ENCODE peak calls at places on chromosomes 13 and 19, in nine cellular contexts. One of them, this sample, is unnamed.

GRCh38 chr13:113205428-113205931 is 3.0 kb downstream of the PCID2 start:
- DNase-seq in PC-3: peak
- DNase-seq in C1 segment of cervical spinal cord: no peak
- DNase-seq in activated naive CD4-positive, alpha-beta T cell treated with anti-CD3 and anti-CD28 coated beads, Interleukin-2, amount 10 ng/mL, durations not matched to agents 7 days and 5 days: no peak
- DNase-seq in activated T-cell treated with anti-CD3 and anti-CD28 coated beads, Interleukin-2, amount 50 U/mL, for 4 hours: no peak
- DNase-seq in HTR-8/SVneo: no peak
- DNase-seq in AG09309: no peak
- DNase-seq in endothelial cell: no peak
- DNase-seq in stimulated activated CD8-positive, alpha-beta memory T cell treated with anti-CD3 and anti-CD28 coated beads, Interleukin-4, amount 100 ng/mL, for 48 hours: no peak
- DNase-seq in this sample: no peak

GRCh38 chr19:48749571-48750198 is 2.8 kb downstream of the FUT1 start:
- DNase-seq in PC-3: no peak
- DNase-seq in C1 segment of cervical spinal cord: no peak
- DNase-seq in activated naive CD4-positive, alpha-beta T cell treated with anti-CD3 and anti-CD28 coated beads, Interleukin-2, amount 10 ng/mL, durations not matched to agents 7 days and 5 days: no peak
- DNase-seq in activated T-cell treated with anti-CD3 and anti-CD28 coated beads, Interleukin-2, amount 50 U/mL, for 4 hours: no peak
- DNase-seq in HTR-8/SVneo: no peak
- DNase-seq in AG09309: no peak
- DNase-seq in endothelial cell: no peak
- DNase-seq in stimulated activated CD8-positive, alpha-beta memory T cell treated with anti-CD3 and anti-CD28 coated beads, Interleukin-4, amount 100 ng/mL, for 48 hours: no peak
- DNase-seq in this sample: no peak

GRCh38 chr19:24140099-24140498 is 53.1 kb downstream of the ZNF254 start:
- DNase-seq in PC-3: peak
- DNase-seq in C1 segment of cervical spinal cord: no peak
- DNase-seq in activated naive CD4-positive, alpha-beta T cell treated with anti-CD3 and anti-CD28 coated beads, Interleukin-2, amount 10 ng/mL, durations not matched to agents 7 days and 5 days: no peak
- DNase-seq in activated T-cell treated with anti-CD3 and anti-CD28 coated beads, Interleukin-2, amount 50 U/mL, for 4 hours: no peak
- DNase-seq in HTR-8/SVneo: no peak
- DNase-seq in AG09309: peak
- DNase-seq in endothelial cell: no peak
- DNase-seq in stimulated activated CD8-positive, alpha-beta memory T cell treated with anti-CD3 and anti-CD28 coated beads, Interleukin-4, amount 100 ng/mL, for 48 hours: no peak
- DNase-seq in this sample: no peak

GRCh38 chr13:43360196-43360595 is 336.8 kb downstream of the DNAJC15 start:
- DNase-seq in PC-3: no peak
- DNase-seq in C1 segment of cervical spinal cord: no peak
- DNase-seq in activated naive CD4-positive, alpha-beta T cell treated with anti-CD3 and anti-CD28 coated beads, Interleukin-2, amount 10 ng/mL, durations not matched to agents 7 days and 5 days: no peak
- DNase-seq in activated T-cell treated with anti-CD3 and anti-CD28 coated beads, Interleukin-2, amount 50 U/mL, for 4 hours: no peak
- DNase-seq in HTR-8/SVneo: no peak
- DNase-seq in AG09309: no peak
- DNase-seq in endothelial cell: no peak
- DNase-seq in stimulated activated CD8-positive, alpha-beta memory T cell treated with anti-CD3 and anti-CD28 coated beads, Interleukin-4, amount 100 ng/mL, for 48 hours: no peak
- DNase-seq in this sample: no peak

GRCh38 chr19:56953411-56953810 is 112.9 kb upstream of the PEG3 start:
- DNase-seq in PC-3: no peak
- DNase-seq in C1 segment of cervical spinal cord: no peak
- DNase-seq in activated naive CD4-positive, alpha-beta T cell treated with anti-CD3 and anti-CD28 coated beads, Interleukin-2, amount 10 ng/mL, durations not matched to agents 7 days and 5 days: no peak
- DNase-seq in activated T-cell treated with anti-CD3 and anti-CD28 coated beads, Interleukin-2, amount 50 U/mL, for 4 hours: no peak
- DNase-seq in HTR-8/SVneo: no peak
- DNase-seq in AG09309: no peak
- DNase-seq in endothelial cell: no peak
- DNase-seq in stimulated activated CD8-positive, alpha-beta memory T cell treated with anti-CD3 and anti-CD28 coated beads, Interleukin-4, amount 100 ng/mL, for 48 hours: no peak
- DNase-seq in this sample: no peak

GRCh38 chr13:113307491-113307890 is 10.5 kb downstream of the LAMP1 start:
- DNase-seq in PC-3: no peak
- DNase-seq in C1 segment of cervical spinal cord: no peak
- DNase-seq in activated naive CD4-positive, alpha-beta T cell treated with anti-CD3 and anti-CD28 coated beads, Interleukin-2, amount 10 ng/mL, durations not matched to agents 7 days and 5 days: no peak
- DNase-seq in activated T-cell treated with anti-CD3 and anti-CD28 coated beads, Interleukin-2, amount 50 U/mL, for 4 hours: no peak
- DNase-seq in HTR-8/SVneo: no peak
- DNase-seq in AG09309: no peak
- DNase-seq in endothelial cell: no peak
- DNase-seq in stimulated activated CD8-positive, alpha-beta memory T cell treated with anti-CD3 and anti-CD28 coated beads, Interleukin-4, amount 100 ng/mL, for 48 hours: no peak
- DNase-seq in this sample: no peak

GRCh38 chr13:27969866-27970229 is 733 bp upstream of the CDX2 start:
- DNase-seq in PC-3: no peak
- DNase-seq in C1 segment of cervical spinal cord: no peak
- DNase-seq in activated naive CD4-positive, alpha-beta T cell treated with anti-CD3 and anti-CD28 coated beads, Interleukin-2, amount 10 ng/mL, durations not matched to agents 7 days and 5 days: no peak
- DNase-seq in activated T-cell treated with anti-CD3 and anti-CD28 coated beads, Interleukin-2, amount 50 U/mL, for 4 hours: no peak
- DNase-seq in HTR-8/SVneo: no peak
- DNase-seq in AG09309: no peak
- DNase-seq in endothelial cell: no peak
- DNase-seq in stimulated activated CD8-positive, alpha-beta memory T cell treated with anti-CD3 and anti-CD28 coated beads, Interleukin-4, amount 100 ng/mL, for 48 hours: no peak
- DNase-seq in this sample: no peak

GRCh38 chr19:47376589-47377144 is 27.6 kb downstream of the DHX34 start:
- DNase-seq in PC-3: no peak
- DNase-seq in C1 segment of cervical spinal cord: no peak
- DNase-seq in activated naive CD4-positive, alpha-beta T cell treated with anti-CD3 and anti-CD28 coated beads, Interleukin-2, amount 10 ng/mL, durations not matched to agents 7 days and 5 days: no peak
- DNase-seq in activated T-cell treated with anti-CD3 and anti-CD28 coated beads, Interleukin-2, amount 50 U/mL, for 4 hours: no peak
- DNase-seq in HTR-8/SVneo: no peak
- DNase-seq in AG09309: no peak
- DNase-seq in endothelial cell: no peak
- DNase-seq in stimulated activated CD8-positive, alpha-beta memory T cell treated with anti-CD3 and anti-CD28 coated beads, Interleukin-4, amount 100 ng/mL, for 48 hours: no peak
- DNase-seq in this sample: no peak

GRCh38 chr13:110246530-110246929 is 60.4 kb downstream of the COL4A1 start:
- DNase-seq in PC-3: no peak
- DNase-seq in C1 segment of cervical spinal cord: no peak
- DNase-seq in activated naive CD4-positive, alpha-beta T cell treated with anti-CD3 and anti-CD28 coated beads, Interleukin-2, amount 10 ng/mL, durations not matched to agents 7 days and 5 days: no peak
- DNase-seq in activated T-cell treated with anti-CD3 and anti-CD28 coated beads, Interleukin-2, amount 50 U/mL, for 4 hours: no peak
- DNase-seq in HTR-8/SVneo: no peak
- DNase-seq in AG09309: no peak
- DNase-seq in endothelial cell: no peak
- DNase-seq in stimulated activated CD8-positive, alpha-beta memory T cell treated with anti-CD3 and anti-CD28 coated beads, Interleukin-4, amount 100 ng/mL, for 48 hours: no peak
- DNase-seq in this sample: no peak

GRCh38 chr13:33252103-33252502 is 33.5 kb downstream of the STARD13 start:
- DNase-seq in PC-3: no peak
- DNase-seq in C1 segment of cervical spinal cord: no peak
- DNase-seq in activated naive CD4-positive, alpha-beta T cell treated with anti-CD3 and anti-CD28 coated beads, Interleukin-2, amount 10 ng/mL, durations not matched to agents 7 days and 5 days: no peak
- DNase-seq in activated T-cell treated with anti-CD3 and anti-CD28 coated beads, Interleukin-2, amount 50 U/mL, for 4 hours: no peak
- DNase-seq in HTR-8/SVneo: no peak
- DNase-seq in AG09309: no peak
- DNase-seq in endothelial cell: no peak
- DNase-seq in stimulated activated CD8-positive, alpha-beta memory T cell treated with anti-CD3 and anti-CD28 coated beads, Interleukin-4, amount 100 ng/mL, for 48 hours: no peak
- DNase-seq in this sample: no peak

GRCh38 chr19:30086916-30087315 is 144.9 kb downstream of the URI1 start:
- DNase-seq in PC-3: no peak
- DNase-seq in C1 segment of cervical spinal cord: no peak
- DNase-seq in activated naive CD4-positive, alpha-beta T cell treated with anti-CD3 and anti-CD28 coated beads, Interleukin-2, amount 10 ng/mL, durations not matched to agents 7 days and 5 days: no peak
- DNase-seq in activated T-cell treated with anti-CD3 and anti-CD28 coated beads, Interleukin-2, amount 50 U/mL, for 4 hours: no peak
- DNase-seq in HTR-8/SVneo: no peak
- DNase-seq in AG09309: no peak
- DNase-seq in endothelial cell: no peak
- DNase-seq in stimulated activated CD8-positive, alpha-beta memory T cell treated with anti-CD3 and anti-CD28 coated beads, Interleukin-4, amount 100 ng/mL, for 48 hours: no peak
- DNase-seq in this sample: no peak

GRCh38 chr19:42532881-42533280 is 4.6 kb upstream of the CEACAM1 start:
- DNase-seq in PC-3: no peak
- DNase-seq in C1 segment of cervical spinal cord: no peak
- DNase-seq in activated naive CD4-positive, alpha-beta T cell treated with anti-CD3 and anti-CD28 coated beads, Interleukin-2, amount 10 ng/mL, durations not matched to agents 7 days and 5 days: no peak
- DNase-seq in activated T-cell treated with anti-CD3 and anti-CD28 coated beads, Interleukin-2, amount 50 U/mL, for 4 hours: no peak
- DNase-seq in HTR-8/SVneo: no peak
- DNase-seq in AG09309: no peak
- DNase-seq in endothelial cell: no peak
- DNase-seq in stimulated activated CD8-positive, alpha-beta memory T cell treated with anti-CD3 and anti-CD28 coated beads, Interleukin-4, amount 100 ng/mL, for 48 hours: no peak
- DNase-seq in this sample: no peak

GRCh38 chr13:40101708-40102359 is 446.4 kb downstream of the COG6 start:
- DNase-seq in PC-3: no peak
- DNase-seq in C1 segment of cervical spinal cord: no peak
- DNase-seq in activated naive CD4-positive, alpha-beta T cell treated with anti-CD3 and anti-CD28 coated beads, Interleukin-2, amount 10 ng/mL, durations not matched to agents 7 days and 5 days: no peak
- DNase-seq in activated T-cell treated with anti-CD3 and anti-CD28 coated beads, Interleukin-2, amount 50 U/mL, for 4 hours: no peak
- DNase-seq in HTR-8/SVneo: no peak
- DNase-seq in AG09309: no peak
- DNase-seq in endothelial cell: no peak
- DNase-seq in stimulated activated CD8-positive, alpha-beta memory T cell treated with anti-CD3 and anti-CD28 coated beads, Interleukin-4, amount 100 ng/mL, for 48 hours: peak
- DNase-seq in this sample: no peak

GRCh38 chr13:77878186-77878585 is 40.4 kb downstream of the EDNRB start:
- DNase-seq in PC-3: peak
- DNase-seq in C1 segment of cervical spinal cord: no peak
- DNase-seq in activated naive CD4-positive, alpha-beta T cell treated with anti-CD3 and anti-CD28 coated beads, Interleukin-2, amount 10 ng/mL, durations not matched to agents 7 days and 5 days: no peak
- DNase-seq in activated T-cell treated with anti-CD3 and anti-CD28 coated beads, Interleukin-2, amount 50 U/mL, for 4 hours: no peak
- DNase-seq in HTR-8/SVneo: no peak
- DNase-seq in AG09309: no peak
- DNase-seq in endothelial cell: no peak
- DNase-seq in stimulated activated CD8-positive, alpha-beta memory T cell treated with anti-CD3 and anti-CD28 coated beads, Interleukin-4, amount 100 ng/mL, for 48 hours: no peak
- DNase-seq in this sample: no peak

GRCh38 chr19:14901675-14902260 is 15.8 kb upstream of the OR7A17 start:
- DNase-seq in PC-3: peak
- DNase-seq in C1 segment of cervical spinal cord: no peak
- DNase-seq in activated naive CD4-positive, alpha-beta T cell treated with anti-CD3 and anti-CD28 coated beads, Interleukin-2, amount 10 ng/mL, durations not matched to agents 7 days and 5 days: no peak
- DNase-seq in activated T-cell treated with anti-CD3 and anti-CD28 coated beads, Interleukin-2, amount 50 U/mL, for 4 hours: no peak
- DNase-seq in HTR-8/SVneo: no peak
- DNase-seq in AG09309: no peak
- DNase-seq in endothelial cell: no peak
- DNase-seq in stimulated activated CD8-positive, alpha-beta memory T cell treated with anti-CD3 and anti-CD28 coated beads, Interleukin-4, amount 100 ng/mL, for 48 hours: no peak
- DNase-seq in this sample: no peak

GRCh38 chr19:7928741-7929701 is 3.1 kb upstream of the CTXN1 start:
- DNase-seq in PC-3: peak
- DNase-seq in C1 segment of cervical spinal cord: no peak
- DNase-seq in activated naive CD4-positive, alpha-beta T cell treated with anti-CD3 and anti-CD28 coated beads, Interleukin-2, amount 10 ng/mL, durations not matched to agents 7 days and 5 days: peak
- DNase-seq in activated T-cell treated with anti-CD3 and anti-CD28 coated beads, Interleukin-2, amount 50 U/mL, for 4 hours: peak
- DNase-seq in HTR-8/SVneo: peak
- DNase-seq in AG09309: peak
- DNase-seq in endothelial cell: peak
- DNase-seq in stimulated activated CD8-positive, alpha-beta memory T cell treated with anti-CD3 and anti-CD28 coated beads, Interleukin-4, amount 100 ng/mL, for 48 hours: peak
- DNase-seq in this sample: no peak

GRCh38 chr13:23378009-23378632 is 55.4 kb downstream of the SACS start:
- DNase-seq in PC-3: peak
- DNase-seq in C1 segment of cervical spinal cord: no peak
- DNase-seq in activated naive CD4-positive, alpha-beta T cell treated with anti-CD3 and anti-CD28 coated beads, Interleukin-2, amount 10 ng/mL, durations not matched to agents 7 days and 5 days: peak
- DNase-seq in activated T-cell treated with anti-CD3 and anti-CD28 coated beads, Interleukin-2, amount 50 U/mL, for 4 hours: peak
- DNase-seq in HTR-8/SVneo: peak
- DNase-seq in AG09309: peak
- DNase-seq in endothelial cell: no peak
- DNase-seq in stimulated activated CD8-positive, alpha-beta memory T cell treated with anti-CD3 and anti-CD28 coated beads, Interleukin-4, amount 100 ng/mL, for 48 hours: peak
- DNase-seq in this sample: peak

GRCh38 chr13:101115762-101116161 is 300.5 kb downstream of the NALCN start:
- DNase-seq in PC-3: peak
- DNase-seq in C1 segment of cervical spinal cord: no peak
- DNase-seq in activated naive CD4-positive, alpha-beta T cell treated with anti-CD3 and anti-CD28 coated beads, Interleukin-2, amount 10 ng/mL, durations not matched to agents 7 days and 5 days: no peak
- DNase-seq in activated T-cell treated with anti-CD3 and anti-CD28 coated beads, Interleukin-2, amount 50 U/mL, for 4 hours: no peak
- DNase-seq in HTR-8/SVneo: no peak
- DNase-seq in AG09309: no peak
- DNase-seq in endothelial cell: no peak
- DNase-seq in stimulated activated CD8-positive, alpha-beta memory T cell treated with anti-CD3 and anti-CD28 coated beads, Interleukin-4, amount 100 ng/mL, for 48 hours: no peak
- DNase-seq in this sample: no peak

GRCh38 chr19:52297601-52298358 is 811 bp downstream of the ZNF480 start:
- DNase-seq in PC-3: no peak
- DNase-seq in C1 segment of cervical spinal cord: no peak
- DNase-seq in activated naive CD4-positive, alpha-beta T cell treated with anti-CD3 and anti-CD28 coated beads, Interleukin-2, amount 10 ng/mL, durations not matched to agents 7 days and 5 days: no peak
- DNase-seq in activated T-cell treated with anti-CD3 and anti-CD28 coated beads, Interleukin-2, amount 50 U/mL, for 4 hours: no peak
- DNase-seq in HTR-8/SVneo: no peak
- DNase-seq in AG09309: no peak
- DNase-seq in endothelial cell: no peak
- DNase-seq in stimulated activated CD8-positive, alpha-beta memory T cell treated with anti-CD3 and anti-CD28 coated beads, Interleukin-4, amount 100 ng/mL, for 48 hours: no peak
- DNase-seq in this sample: no peak

GRCh38 chr13:98350746-98351330 is 173.8 kb upstream of the RNF113B start:
- DNase-seq in PC-3: peak
- DNase-seq in C1 segment of cervical spinal cord: no peak
- DNase-seq in activated naive CD4-positive, alpha-beta T cell treated with anti-CD3 and anti-CD28 coated beads, Interleukin-2, amount 10 ng/mL, durations not matched to agents 7 days and 5 days: no peak
- DNase-seq in activated T-cell treated with anti-CD3 and anti-CD28 coated beads, Interleukin-2, amount 50 U/mL, for 4 hours: no peak
- DNase-seq in HTR-8/SVneo: no peak
- DNase-seq in AG09309: no peak
- DNase-seq in endothelial cell: no peak
- DNase-seq in stimulated activated CD8-positive, alpha-beta memory T cell treated with anti-CD3 and anti-CD28 coated beads, Interleukin-4, amount 100 ng/mL, for 48 hours: no peak
- DNase-seq in this sample: no peak

GRCh38 chr19:33804021-33804799 is 7.5 kb downstream of the KCTD15 start:
- DNase-seq in PC-3: peak
- DNase-seq in C1 segment of cervical spinal cord: no peak
- DNase-seq in activated naive CD4-positive, alpha-beta T cell treated with anti-CD3 and anti-CD28 coated beads, Interleukin-2, amount 10 ng/mL, durations not matched to agents 7 days and 5 days: no peak
- DNase-seq in activated T-cell treated with anti-CD3 and anti-CD28 coated beads, Interleukin-2, amount 50 U/mL, for 4 hours: no peak
- DNase-seq in HTR-8/SVneo: no peak
- DNase-seq in AG09309: no peak
- DNase-seq in endothelial cell: no peak
- DNase-seq in stimulated activated CD8-positive, alpha-beta memory T cell treated with anti-CD3 and anti-CD28 coated beads, Interleukin-4, amount 100 ng/mL, for 48 hours: no peak
- DNase-seq in this sample: peak

GRCh38 chr13:35499131-35500051 is 22.9 kb upstream of the MAB21L1 start:
- DNase-seq in PC-3: no peak
- DNase-seq in C1 segment of cervical spinal cord: no peak
- DNase-seq in activated naive CD4-positive, alpha-beta T cell treated with anti-CD3 and anti-CD28 coated beads, Interleukin-2, amount 10 ng/mL, durations not matched to agents 7 days and 5 days: no peak
- DNase-seq in activated T-cell treated with anti-CD3 and anti-CD28 coated beads, Interleukin-2, amount 50 U/mL, for 4 hours: no peak
- DNase-seq in HTR-8/SVneo: no peak
- DNase-seq in AG09309: no peak
- DNase-seq in endothelial cell: no peak
- DNase-seq in stimulated activated CD8-positive, alpha-beta memory T cell treated with anti-CD3 and anti-CD28 coated beads, Interleukin-4, amount 100 ng/mL, for 48 hours: no peak
- DNase-seq in this sample: no peak

GRCh38 chr13:62278271-62278670 is 862.6 kb upstream of the PCDH20 start:
- DNase-seq in PC-3: no peak
- DNase-seq in C1 segment of cervical spinal cord: no peak
- DNase-seq in activated naive CD4-positive, alpha-beta T cell treated with anti-CD3 and anti-CD28 coated beads, Interleukin-2, amount 10 ng/mL, durations not matched to agents 7 days and 5 days: no peak
- DNase-seq in activated T-cell treated with anti-CD3 and anti-CD28 coated beads, Interleukin-2, amount 50 U/mL, for 4 hours: no peak
- DNase-seq in HTR-8/SVneo: no peak
- DNase-seq in AG09309: no peak
- DNase-seq in endothelial cell: no peak
- DNase-seq in stimulated activated CD8-positive, alpha-beta memory T cell treated with anti-CD3 and anti-CD28 coated beads, Interleukin-4, amount 100 ng/mL, for 48 hours: no peak
- DNase-seq in this sample: no peak

GRCh38 chr13:100124265-100124664 is 35.4 kb downstream of the PCCA start:
- DNase-seq in PC-3: no peak
- DNase-seq in C1 segment of cervical spinal cord: no peak
- DNase-seq in activated naive CD4-positive, alpha-beta T cell treated with anti-CD3 and anti-CD28 coated beads, Interleukin-2, amount 10 ng/mL, durations not matched to agents 7 days and 5 days: no peak
- DNase-seq in activated T-cell treated with anti-CD3 and anti-CD28 coated beads, Interleukin-2, amount 50 U/mL, for 4 hours: no peak
- DNase-seq in HTR-8/SVneo: no peak
- DNase-seq in AG09309: no peak
- DNase-seq in endothelial cell: no peak
- DNase-seq in stimulated activated CD8-positive, alpha-beta memory T cell treated with anti-CD3 and anti-CD28 coated beads, Interleukin-4, amount 100 ng/mL, for 48 hours: no peak
- DNase-seq in this sample: no peak

GRCh38 chr13:61410266-61410665 is 5.4 kb downstream of the PCDH20 start:
- DNase-seq in PC-3: no peak
- DNase-seq in C1 segment of cervical spinal cord: no peak
- DNase-seq in activated naive CD4-positive, alpha-beta T cell treated with anti-CD3 and anti-CD28 coated beads, Interleukin-2, amount 10 ng/mL, durations not matched to agents 7 days and 5 days: no peak
- DNase-seq in activated T-cell treated with anti-CD3 and anti-CD28 coated beads, Interleukin-2, amount 50 U/mL, for 4 hours: no peak
- DNase-seq in HTR-8/SVneo: no peak
- DNase-seq in AG09309: no peak
- DNase-seq in endothelial cell: no peak
- DNase-seq in stimulated activated CD8-positive, alpha-beta memory T cell treated with anti-CD3 and anti-CD28 coated beads, Interleukin-4, amount 100 ng/mL, for 48 hours: no peak
- DNase-seq in this sample: no peak

GRCh38 chr19:45215391-45216191 is 29.6 kb downstream of the EXOC3L2 start:
- DNase-seq in PC-3: peak
- DNase-seq in C1 segment of cervical spinal cord: no peak
- DNase-seq in activated naive CD4-positive, alpha-beta T cell treated with anti-CD3 and anti-CD28 coated beads, Interleukin-2, amount 10 ng/mL, durations not matched to agents 7 days and 5 days: no peak
- DNase-seq in activated T-cell treated with anti-CD3 and anti-CD28 coated beads, Interleukin-2, amount 50 U/mL, for 4 hours: no peak
- DNase-seq in HTR-8/SVneo: no peak
- DNase-seq in AG09309: no peak
- DNase-seq in endothelial cell: peak
- DNase-seq in stimulated activated CD8-positive, alpha-beta memory T cell treated with anti-CD3 and anti-CD28 coated beads, Interleukin-4, amount 100 ng/mL, for 48 hours: no peak
- DNase-seq in this sample: no peak

GRCh38 chr19:18126097-18126496 is 26.9 kb upstream of the PIK3R2 start:
- DNase-seq in PC-3: no peak
- DNase-seq in C1 segment of cervical spinal cord: no peak
- DNase-seq in activated naive CD4-positive, alpha-beta T cell treated with anti-CD3 and anti-CD28 coated beads, Interleukin-2, amount 10 ng/mL, durations not matched to agents 7 days and 5 days: no peak
- DNase-seq in activated T-cell treated with anti-CD3 and anti-CD28 coated beads, Interleukin-2, amount 50 U/mL, for 4 hours: no peak
- DNase-seq in HTR-8/SVneo: no peak
- DNase-seq in AG09309: no peak
- DNase-seq in endothelial cell: no peak
- DNase-seq in stimulated activated CD8-positive, alpha-beta memory T cell treated with anti-CD3 and anti-CD28 coated beads, Interleukin-4, amount 100 ng/mL, for 48 hours: no peak
- DNase-seq in this sample: no peak

GRCh38 chr19:38068851-38069250 is 155.2 kb downstream of the DPF1 start:
- DNase-seq in PC-3: no peak
- DNase-seq in C1 segment of cervical spinal cord: no peak
- DNase-seq in activated naive CD4-positive, alpha-beta T cell treated with anti-CD3 and anti-CD28 coated beads, Interleukin-2, amount 10 ng/mL, durations not matched to agents 7 days and 5 days: no peak
- DNase-seq in activated T-cell treated with anti-CD3 and anti-CD28 coated beads, Interleukin-2, amount 50 U/mL, for 4 hours: no peak
- DNase-seq in HTR-8/SVneo: no peak
- DNase-seq in AG09309: no peak
- DNase-seq in endothelial cell: no peak
- DNase-seq in stimulated activated CD8-positive, alpha-beta memory T cell treated with anti-CD3 and anti-CD28 coated beads, Interleukin-4, amount 100 ng/mL, for 48 hours: no peak
- DNase-seq in this sample: no peak

GRCh38 chr13:76455960-76456359 is 430.2 kb downstream of the KCTD12 start:
- DNase-seq in PC-3: peak
- DNase-seq in C1 segment of cervical spinal cord: no peak
- DNase-seq in activated naive CD4-positive, alpha-beta T cell treated with anti-CD3 and anti-CD28 coated beads, Interleukin-2, amount 10 ng/mL, durations not matched to agents 7 days and 5 days: no peak
- DNase-seq in activated T-cell treated with anti-CD3 and anti-CD28 coated beads, Interleukin-2, amount 50 U/mL, for 4 hours: no peak
- DNase-seq in HTR-8/SVneo: no peak
- DNase-seq in AG09309: no peak
- DNase-seq in endothelial cell: no peak
- DNase-seq in stimulated activated CD8-positive, alpha-beta memory T cell treated with anti-CD3 and anti-CD28 coated beads, Interleukin-4, amount 100 ng/mL, for 48 hours: no peak
- DNase-seq in this sample: no peak

GRCh38 chr13:28043224-28043623 is 54.7 kb upstream of the URAD start:
- DNase-seq in PC-3: no peak
- DNase-seq in C1 segment of cervical spinal cord: no peak
- DNase-seq in activated naive CD4-positive, alpha-beta T cell treated with anti-CD3 and anti-CD28 coated beads, Interleukin-2, amount 10 ng/mL, durations not matched to agents 7 days and 5 days: no peak
- DNase-seq in activated T-cell treated with anti-CD3 and anti-CD28 coated beads, Interleukin-2, amount 50 U/mL, for 4 hours: no peak
- DNase-seq in HTR-8/SVneo: no peak
- DNase-seq in AG09309: no peak
- DNase-seq in endothelial cell: no peak
- DNase-seq in stimulated activated CD8-positive, alpha-beta memory T cell treated with anti-CD3 and anti-CD28 coated beads, Interleukin-4, amount 100 ng/mL, for 48 hours: no peak
- DNase-seq in this sample: no peak

GRCh38 chr13:108917581-108917980 is 288.2 kb downstream of the MYO16 start:
- DNase-seq in PC-3: peak
- DNase-seq in C1 segment of cervical spinal cord: no peak
- DNase-seq in activated naive CD4-positive, alpha-beta T cell treated with anti-CD3 and anti-CD28 coated beads, Interleukin-2, amount 10 ng/mL, durations not matched to agents 7 days and 5 days: no peak
- DNase-seq in activated T-cell treated with anti-CD3 and anti-CD28 coated beads, Interleukin-2, amount 50 U/mL, for 4 hours: no peak
- DNase-seq in HTR-8/SVneo: no peak
- DNase-seq in AG09309: peak
- DNase-seq in endothelial cell: no peak
- DNase-seq in stimulated activated CD8-positive, alpha-beta memory T cell treated with anti-CD3 and anti-CD28 coated beads, Interleukin-4, amount 100 ng/mL, for 48 hours: no peak
- DNase-seq in this sample: no peak